ENCODE peak calls at places on chromosome 2, in eight cellular contexts. T is LHCN-M2; K is NCI-H1930; W is stimulated activated CD8-positive, alpha-beta memory T cell treated with anti-CD3 and anti-CD28 coated beads, Interleukin-15, amount 100 ng/mL, for 4 hours; G is lung; V is HTR-8/SVneo; M is NCI-H1105 treated with DMSO at 0.1 percent for 48 hours; C is tibial artery. I is an unnamed sample.

GRCh38 chr2:31234690-31235503 is 945 bp downstream of the EHD3 start:
- DNase-seq in G (no peak), K (no peak), V (no peak), W (no peak), C (no peak), M (no peak), T (no peak), I (peak)

GRCh38 chr2:66925128-66925527 is 472.0 kb upstream of the ETAA1 start:
- DNase-seq in V (no peak), G (no peak), W (no peak), T (peak), K (no peak), M (no peak), C (no peak), I (no peak)

GRCh38 chr2:199739413-199740110 is 111.4 kb downstream of the FTCDNL1 start:
- DNase-seq in C (peak), W (peak), G (peak), M (peak), K (no peak), V (peak), T (peak), I (peak)

GRCh38 chr2:211724933-211725332 is 813.7 kb downstream of the ERBB4 start:
- DNase-seq in V (no peak), K (no peak), W (no peak), C (no peak), G (no peak), T (no peak), M (no peak), I (no peak)

GRCh38 chr2:75602724-75603342 is 42.1 kb upstream of the EVA1A start:
- DNase-seq in V (no peak), W (no peak), C (no peak), G (peak), T (peak), M (no peak), K (no peak), I (no peak)

GRCh38 chr2:102635317-102635716 is 16.0 kb downstream of the SLC9A2 start:
- DNase-seq in M (no peak), C (no peak), G (no peak), W (no peak), T (no peak), V (no peak), K (no peak), I (no peak)

GRCh38 chr2:195479407-195479806 is 177.6 kb upstream of the SLC39A10 start:
- DNase-seq in W (no peak), C (no peak), V (no peak), G (no peak), K (no peak), T (no peak), M (no peak), I (no peak)

GRCh38 chr2:121884515-121884915 is 129.1 kb downstream of the TSN start:
- DNase-seq in K (no peak), W (no peak), V (no peak), T (no peak), M (no peak), G (no peak), C (no peak), I (no peak)

GRCh38 chr2:1947316-1947715 is 203.0 kb upstream of the PXDN start:
- DNase-seq in W (no peak), T (no peak), M (no peak), K (no peak), G (no peak), V (no peak), C (no peak), I (no peak)

GRCh38 chr2:34242741-34243123 is 643.6 kb upstream of the FAM98A start:
- DNase-seq in V (no peak), T (no peak), C (no peak), G (peak), K (no peak), M (no peak), W (no peak), I (no peak)

GRCh38 chr2:106919012-106919411 is 33.0 kb upstream of the ST6GAL2 start:
- DNase-seq in T (no peak), V (no peak), M (no peak), K (no peak), G (no peak), W (no peak), C (no peak), I (no peak)

GRCh38 chr2:159111346-159111922 is 143.0 kb downstream of the TANC1 start:
- DNase-seq in W (no peak), V (no peak), M (peak), K (no peak), G (no peak), C (no peak), T (no peak), I (no peak)

GRCh38 chr2:159139216-159139933 is 147.1 kb downstream of the WDSUB1 start:
- DNase-seq in K (no peak), W (no peak), M (no peak), V (no peak), C (no peak), G (no peak), T (no peak), I (no peak)

GRCh38 chr2:173101687-173102086 is 26.0 kb downstream of the MAP3K20 start:
- DNase-seq in C (no peak), T (peak), G (no peak), V (no peak), K (no peak), W (no peak), M (no peak), I (no peak)

GRCh38 chr2:31032475-31032874 is 105.8 kb downstream of the GALNT14 start:
- DNase-seq in W (no peak), T (no peak), K (no peak), G (no peak), V (no peak), M (no peak), C (no peak), I (no peak)

GRCh38 chr2:108382196-108382595 is 4.4 kb downstream of the SULT1C4 start:
- DNase-seq in G (no peak), K (no peak), T (no peak), C (no peak), V (no peak), W (no peak), M (no peak), I (no peak)

GRCh38 chr2:204663816-204664421 is 118.6 kb downstream of the PARD3B start:
- DNase-seq in G (no peak), K (no peak), T (no peak), W (no peak), V (no peak), M (no peak), C (no peak), I (no peak)